ENCODE peak calls at places on chromosome 9, in six cellular contexts. P is CD4-positive, alpha-beta T cell; D is ureter; C is ovary; T is RPMI7951; A is mesendoderm. Q is an unnamed sample.
A peak's percentile ranks its signal among the peaks of the same experiment; 100 is the strongest.

GRCh38 chr9:120394058-120394669 is 185.8 kb downstream of the CDK5RAP2 start:
- DNase-seq in P (no peak), D (no peak), C (no peak), T (peak; percentile 95), A (no peak), Q (no peak)

GRCh38 chr9:32873131-32873530 is 89.8 kb downstream of the TMEM215 start:
- DNase-seq in P (no peak), D (no peak), C (no peak), T (no peak), A (no peak), Q (no peak)

GRCh38 chr9:121675969-121676822 is 24.8 kb downstream of the DAB2IP start:
- DNase-seq in P (no peak), D (no peak), C (peak; percentile 65), T (no peak), A (no peak), Q (no peak)

GRCh38 chr9:128115187-128116103 is 12.1 kb downstream of the PTGES2 start:
- DNase-seq in P (no peak), D (peak; percentile 86), C (peak; percentile 36), T (no peak), A (no peak), Q (no peak)

GRCh38 chr9:135692410-135692809 is 6.9 kb downstream of the SOHLH1 start:
- DNase-seq in P (no peak), D (no peak), C (no peak), T (no peak), A (no peak), Q (no peak)

GRCh38 chr9:110659891-110660541 is 8.6 kb upstream of the MUSK start:
- DNase-seq in P (no peak), D (no peak), C (no peak), T (peak; percentile 91), A (no peak), Q (no peak)

GRCh38 chr9:114434878-114435311 is 47.1 kb upstream of the AKNA start:
- DNase-seq in P (no peak), D (no peak), C (peak; percentile 26), T (peak; percentile 15), A (peak; percentile 81), Q (peak; percentile 62)

GRCh38 chr9:128629136-128629535 is 27.5 kb downstream of the DYNC2I2 start:
- DNase-seq in P (no peak), D (no peak), C (peak; percentile 25), T (no peak), A (no peak), Q (no peak)

GRCh38 chr9:72294952-72295351 is 70.1 kb downstream of the ZFAND5 start:
- DNase-seq in P (no peak), D (no peak), C (no peak), T (no peak), A (no peak), Q (no peak)

GRCh38 chr9:126813072-126813471 is 8.2 kb downstream of the ZBTB43 start:
- DNase-seq in P (no peak), D (no peak), C (no peak), T (no peak), A (no peak), Q (no peak)

GRCh38 chr9:103397868-103398600 is 402.9 kb downstream of the CYLC2 start:
- DNase-seq in P (peak; percentile 2), D (no peak), C (no peak), T (peak; percentile 5), A (peak; percentile 88), Q (peak; percentile 56)

GRCh38 chr9:16869961-16870605 is 387 bp downstream of the BNC2 start:
- DNase-seq in P (no peak), D (no peak), C (peak; percentile 66), T (peak; percentile 28), A (peak; percentile 49), Q (peak; percentile 52)